ENCODE peak calls at places on chromosomes 13 and 19, in four cellular contexts. V is AG04450, K is neural progenitor cell, X is fibroblast of lung. I is an unnamed sample. For H3K27me3, the result is how much of the 10 kb centered on the place peaks cover.

GRCh38 chr19:52778811-52779210 is 7.8 kb downstream of the ZNF600 start:
- DNase-seq in V (no peak), K (no peak), X (no peak), I (no peak)

GRCh38 chr19:41219924-41220567 is 1.0 kb downstream of the AXL start:
- DNase-seq in V (no peak), K (peak), X (peak), I (no peak)

GRCh38 chr19:43820098-43820860 is 6.8 kb upstream of the ZNF283 start:
- DNase-seq in V (peak), K (no peak), X (peak), I (no peak)

GRCh38 chr19:35040826-35041547 is 534 bp upstream of the HPN start:
- DNase-seq in V (no peak), K (peak), X (peak), I (no peak)

GRCh38 chr19:43780706-43781525 is at the start of gene KCNN4:
- DNase-seq in V (no peak), K (no peak), X (peak), I (no peak)

GRCh38 chr13:47794963-47795362 is 206.1 kb downstream of the SUCLA2 start:
- DNase-seq in V (no peak), K (no peak), X (peak), I (peak)

GRCh38 chr13:111506621-111507020 is 186.2 kb downstream of the TEX29 start:
- DNase-seq in V (no peak), K (no peak), X (no peak), I (no peak)

GRCh38 chr13:76792680-76793334 is 93.4 kb downstream of the KCTD12 start:
- DNase-seq in V (no peak), K (no peak), X (peak), I (no peak)

GRCh38 chr19:16382775-16383543 is 58.3 kb downstream of the KLF2 start:
- DNase-seq in V (peak), K (peak), X (peak), I (peak)

GRCh38 chr13:37956536-37956935 is 87.0 kb upstream of the TRPC4 start:
- DNase-seq in V (no peak), K (no peak), X (no peak), I (no peak)

GRCh38 chr19:58513694-58514563 is 2.1 kb upstream of the SLC27A5 start:
- DNase-seq in V (no peak), K (peak), X (peak), I (peak)

GRCh38 chr13:84377071-84377470 is 494.8 kb upstream of the SLITRK1 start:
- DNase-seq in V (no peak), K (no peak), X (no peak), I (no peak)

GRCh38 chr13:79482271-79482970 is 1.5 kb downstream of the NDFIP2 start:
- DNase-seq in V (no peak), K (no peak), X (no peak), I (no peak)

GRCh38 chr19:50908311-50908710 is 2.9 kb downstream of the KLK4 start:
- DNase-seq in V (no peak), K (no peak), X (no peak), I (no peak)
- H3K27me3 ChIP-seq in V (under half), K (half or more), X (under half), I (under half)

DNA sequence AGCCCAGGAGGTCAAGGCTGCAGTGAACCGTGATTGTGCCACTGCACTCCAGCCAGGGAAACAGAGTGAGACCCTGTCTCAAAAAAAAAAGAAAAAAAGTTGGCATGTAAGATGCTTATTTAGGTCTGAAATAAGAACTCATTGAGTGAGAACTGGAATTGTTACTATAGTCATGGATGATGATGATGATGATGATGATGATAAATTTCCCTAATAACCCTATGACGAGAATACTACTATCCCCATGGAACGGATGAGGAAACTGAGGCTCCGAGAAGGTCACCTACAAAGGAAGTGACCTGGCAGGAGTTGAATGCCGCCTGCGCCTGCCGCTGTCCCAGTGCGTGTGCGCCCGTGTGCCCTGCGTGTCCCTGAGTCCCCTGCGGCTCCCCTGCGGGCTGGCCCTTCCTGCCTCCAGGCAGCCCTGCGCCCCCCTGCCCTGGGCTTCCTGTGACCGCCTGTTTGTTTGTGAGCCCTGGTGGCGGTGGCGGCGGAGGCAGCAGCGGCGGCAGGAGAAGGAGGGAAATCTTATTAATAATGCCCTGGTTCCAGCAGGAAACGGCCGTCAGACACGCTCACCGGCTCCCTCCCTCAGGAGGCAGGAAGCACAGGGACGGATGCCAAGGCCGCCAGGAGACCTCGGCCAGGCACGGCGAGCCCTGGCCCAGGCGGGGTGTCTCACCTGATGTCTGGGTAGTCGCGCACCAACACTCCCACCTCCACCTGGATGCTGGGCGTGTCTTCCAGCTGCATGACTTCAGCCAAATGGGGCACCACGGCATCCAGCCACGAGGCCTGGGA is 29.6 kb downstream of the EXOC3L2 start:
- DNase-seq in V (no peak), K (peak), X (no peak), I (no peak)
- H3K27me3 ChIP-seq in V (under half), K (half or more), X (under half), I (half or more)

DNA sequence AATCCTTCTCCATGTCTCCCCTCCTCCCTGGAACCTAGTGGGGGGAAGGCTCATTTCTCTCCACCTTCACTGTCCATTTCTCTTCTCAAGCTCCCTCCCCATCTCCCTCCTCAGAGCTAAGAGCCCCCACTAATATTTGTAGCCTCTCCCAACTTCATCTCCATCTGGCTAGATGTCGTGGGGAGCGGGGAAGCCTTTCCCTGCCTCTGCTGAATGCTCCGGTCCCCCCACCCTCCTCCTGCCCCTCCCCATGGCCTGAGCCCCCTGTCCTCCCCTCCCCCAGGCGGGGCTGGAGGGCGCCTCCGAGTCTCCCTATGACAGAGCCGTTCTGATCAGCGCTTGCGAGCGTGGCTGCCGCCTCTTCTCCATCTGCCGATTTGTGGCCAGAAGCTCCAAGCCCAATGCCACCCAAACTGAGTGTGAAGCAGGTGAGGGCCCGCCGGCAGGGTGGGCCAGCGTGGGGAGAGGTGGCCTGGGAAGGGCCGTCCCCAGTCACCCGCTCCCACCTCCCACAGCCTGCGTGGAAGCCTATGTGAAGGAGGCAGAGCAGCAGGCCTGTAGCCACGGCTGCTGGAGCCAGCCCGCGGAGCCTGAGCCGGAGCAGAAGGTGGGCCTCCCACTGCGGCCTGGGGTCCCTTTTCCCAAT is 1.0 kb downstream of the TMEM59L start:
- DNase-seq in V (no peak), K (peak), X (no peak), I (no peak)
- H3K27me3 ChIP-seq in V (half or more), K (half or more), X (half or more), I (under half)

DNA sequence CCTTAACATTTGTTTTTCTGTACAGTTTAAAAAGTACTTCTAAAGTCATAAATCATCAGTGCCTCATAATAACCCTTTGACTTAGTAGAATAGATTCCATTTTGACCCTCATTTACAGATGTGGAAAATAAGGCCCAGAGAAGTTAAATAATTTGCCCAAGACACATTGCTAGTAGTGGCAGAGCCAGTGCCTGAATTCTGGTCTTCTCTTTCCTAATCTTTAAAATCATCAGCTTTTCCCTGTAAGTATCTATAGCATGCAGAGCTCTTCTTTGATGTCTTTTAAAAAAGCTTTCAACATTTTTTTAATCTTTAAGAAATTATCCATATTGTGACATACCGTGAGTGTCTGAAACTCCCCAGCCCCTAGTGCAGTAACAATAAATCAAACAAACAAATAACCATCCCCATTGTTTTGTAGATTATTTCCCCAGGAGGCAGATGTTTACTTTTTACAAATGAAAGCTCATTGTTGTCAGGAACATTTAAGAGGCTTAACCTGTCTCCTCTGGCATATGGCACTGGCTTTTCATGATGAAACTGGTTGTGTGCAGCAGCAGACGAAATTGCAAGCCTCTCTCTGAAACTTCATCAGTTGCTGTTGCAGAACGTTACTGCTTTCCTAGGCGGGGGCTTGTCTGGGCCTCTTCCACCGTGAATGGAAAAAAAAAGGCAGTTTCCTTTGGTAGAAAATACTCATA is 31.7 kb upstream of the PCDH8 start:
- DNase-seq in V (no peak), K (peak), X (no peak), I (no peak)
- H3K27me3 ChIP-seq in V (under half), K (half or more), X (under half), I (under half)

GRCh38 chr13:112973577-112973951 is 4.5 kb downstream of the MCF2L start:
- DNase-seq in V (no peak), K (no peak), X (no peak), I (no peak)

GRCh38 chr13:112975401-112975939 is 6.5 kb downstream of the MCF2L start:
- DNase-seq in V (no peak), K (no peak), X (no peak), I (no peak)

GRCh38 chr13:112972867-112973576 is 4.0 kb downstream of the MCF2L start:
- DNase-seq in V (no peak), K (no peak), X (no peak), I (no peak)

GRCh38 chr13:112974676-112975075 is 5.7 kb downstream of the MCF2L start:
- DNase-seq in V (no peak), K (no peak), X (no peak), I (no peak)

DNA sequence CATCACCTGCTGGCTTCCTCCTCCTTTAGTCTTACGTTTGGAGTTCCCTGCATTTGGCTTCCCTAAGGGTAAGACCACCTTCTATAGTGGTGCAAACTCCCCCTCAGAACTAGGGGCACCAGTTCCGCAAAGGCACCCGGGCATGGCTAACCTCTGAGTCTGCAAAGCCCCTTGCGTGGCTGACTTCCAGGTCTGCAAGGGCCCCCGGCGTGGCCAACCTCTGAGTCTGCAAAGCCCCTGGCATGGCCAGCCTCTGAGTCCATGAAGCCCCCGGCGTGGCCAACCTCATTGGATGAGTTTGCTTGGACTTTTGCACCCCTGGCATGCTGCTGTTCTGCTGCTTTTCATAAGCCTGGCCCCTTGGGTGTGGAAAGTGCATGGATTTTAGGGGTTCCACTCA is 5.1 kb downstream of the MCF2L start:
- DNase-seq in V (no peak), K (no peak), X (no peak), I (no peak)
- H3K27me3 ChIP-seq in V (under half), K (under half), X (under half), I (half or more)

GRCh38 chr13:60051754-60052153 is 112.0 kb downstream of the DIAPH3 start:
- DNase-seq in V (no peak), K (no peak), X (no peak), I (no peak)
- H3K27me3 ChIP-seq in V (under half), K (under half), X (under half), I (under half)

I was measured in A673.